ENCODE peak calls at places on chromosomes 3 and 15, in six cellular contexts. B, X, L, M, D and J are unnamed samples.

GRCh38 chr3:170000051-170000450 is 33.4 kb downstream of the SEC62 start:
- DNase-seq in D (no peak), B (no peak), L (no peak), X (no peak), M (no peak), J (no peak)

GRCh38 chr15:75720787-75721461 is 8.3 kb upstream of the CSPG4 start:
- DNase-seq in X (no peak), B (peak), L (no peak), D (peak), M (no peak), J (no peak)

GRCh38 chr3:85589145-85589544 is 630.4 kb downstream of the CADM2 start:
- DNase-seq in X (no peak), M (peak), L (no peak), B (peak), D (no peak), J (no peak)

GRCh38 chr3:51392301-51393095 is 1.4 kb downstream of the RBM15B start:
- DNase-seq in M (no peak), L (no peak), B (no peak), X (no peak), D (no peak), J (no peak)

GRCh38 chr3:59388555-59389280 is 338.9 kb upstream of the CFAP20DC start:
- DNase-seq in D (no peak), B (no peak), M (no peak), L (peak), X (peak), J (peak)

GRCh38 chr3:185640308-185640707 is 54.2 kb downstream of the SENP2 start:
- DNase-seq in M (no peak), X (no peak), B (no peak), L (no peak), D (no peak), J (no peak)

GRCh38 chr15:31034152-31034551 is 42.7 kb upstream of the MTMR10 start:
- DNase-seq in L (no peak), D (no peak), M (no peak), X (no peak), B (no peak), J (no peak)

GRCh38 chr3:44240061-44240460 is 1.6 kb upstream of the TOPAZ1 start:
- DNase-seq in B (no peak), M (no peak), L (no peak), X (no peak), D (no peak), J (no peak)

GRCh38 chr15:39874890-39875549 is 45.0 kb downstream of the GPR176 start:
- DNase-seq in L (no peak), X (peak), B (peak), D (peak), M (no peak), J (peak)

DNA sequence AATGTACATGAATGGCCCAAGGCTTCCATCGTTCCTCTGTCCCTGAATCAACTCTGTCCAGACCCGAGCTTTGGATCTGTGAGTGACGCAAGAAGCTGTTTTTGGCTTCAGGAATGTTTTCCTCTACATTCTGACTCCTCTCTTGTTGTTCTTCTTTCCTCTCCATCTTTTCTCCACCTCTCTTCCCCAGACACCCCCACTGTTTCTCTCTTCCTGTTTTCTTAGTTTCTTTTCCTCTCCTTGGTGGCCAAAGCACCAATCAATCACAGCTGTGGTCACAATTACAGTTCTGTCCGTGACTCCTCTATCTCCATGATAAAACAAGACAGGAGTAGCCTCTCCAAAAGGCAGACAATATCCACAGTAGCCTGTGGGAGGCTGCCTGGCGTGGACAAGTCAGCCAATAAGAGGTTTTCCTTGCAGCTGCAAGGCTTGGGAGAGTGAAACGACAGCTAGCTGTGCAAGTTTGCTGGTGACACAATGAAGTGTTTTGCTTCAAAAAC is 4.9 kb upstream of the TMEM212 start:
- DNase-seq in L (no peak), M (no peak), B (peak), X (no peak), D (no peak), J (no peak)
- TF ChIP-seq CTCF in L (no peak), M (no peak), B (peak), X (no peak), D (no peak), J (no peak)

DNA sequence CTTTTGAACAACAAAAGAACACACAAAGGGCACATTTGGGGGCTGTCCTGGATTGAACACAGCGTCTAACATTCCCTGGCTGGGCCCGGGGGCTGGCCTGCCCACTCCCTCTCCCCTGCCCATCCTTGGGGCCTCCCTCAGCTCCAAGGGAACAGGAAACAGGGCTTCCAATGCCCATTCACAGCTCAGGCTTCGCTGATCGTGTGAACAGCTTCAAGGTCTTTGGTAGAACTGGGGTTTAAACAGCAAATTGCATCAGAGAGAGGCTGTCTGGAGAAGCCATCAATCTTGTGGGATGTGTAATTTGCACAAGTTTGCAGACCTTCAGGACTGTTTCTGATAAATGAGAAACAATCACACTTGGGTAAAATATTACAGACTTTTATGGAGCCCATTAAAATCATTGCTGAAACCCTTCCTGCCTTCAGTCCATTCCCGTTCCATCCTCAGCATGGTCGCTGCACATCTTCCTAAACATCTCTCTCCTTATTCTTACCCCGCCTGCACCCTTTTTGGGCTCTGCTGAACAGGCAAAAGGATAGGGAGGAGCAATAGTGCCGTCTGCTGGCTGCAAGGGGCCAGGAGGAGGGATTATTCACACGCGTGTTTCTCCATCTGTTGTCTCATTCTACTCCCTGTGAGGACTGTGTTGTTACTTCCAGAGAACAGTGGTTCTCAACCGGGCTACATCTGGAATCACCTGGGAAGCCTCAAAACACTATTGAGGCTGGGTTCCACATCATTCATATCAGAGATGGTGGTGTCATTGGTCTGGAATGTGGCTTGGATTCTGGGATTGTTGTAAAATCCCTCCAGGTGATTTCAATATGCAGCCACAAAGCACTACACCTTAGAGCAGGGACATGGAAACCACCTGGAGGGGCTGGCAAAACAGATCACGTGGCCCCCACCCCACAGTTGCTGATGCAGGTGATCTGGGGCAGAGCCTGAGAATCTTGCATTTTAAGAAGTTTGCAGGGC is 116.3 kb downstream of the CLSTN2 start:
- DNase-seq in X (no peak), D (no peak), B (no peak), M (no peak), L (no peak), J (no peak)
- TF ChIP-seq CTCF in X (peak), D (no peak), B (peak), M (peak), L (peak), J (peak)

DNA sequence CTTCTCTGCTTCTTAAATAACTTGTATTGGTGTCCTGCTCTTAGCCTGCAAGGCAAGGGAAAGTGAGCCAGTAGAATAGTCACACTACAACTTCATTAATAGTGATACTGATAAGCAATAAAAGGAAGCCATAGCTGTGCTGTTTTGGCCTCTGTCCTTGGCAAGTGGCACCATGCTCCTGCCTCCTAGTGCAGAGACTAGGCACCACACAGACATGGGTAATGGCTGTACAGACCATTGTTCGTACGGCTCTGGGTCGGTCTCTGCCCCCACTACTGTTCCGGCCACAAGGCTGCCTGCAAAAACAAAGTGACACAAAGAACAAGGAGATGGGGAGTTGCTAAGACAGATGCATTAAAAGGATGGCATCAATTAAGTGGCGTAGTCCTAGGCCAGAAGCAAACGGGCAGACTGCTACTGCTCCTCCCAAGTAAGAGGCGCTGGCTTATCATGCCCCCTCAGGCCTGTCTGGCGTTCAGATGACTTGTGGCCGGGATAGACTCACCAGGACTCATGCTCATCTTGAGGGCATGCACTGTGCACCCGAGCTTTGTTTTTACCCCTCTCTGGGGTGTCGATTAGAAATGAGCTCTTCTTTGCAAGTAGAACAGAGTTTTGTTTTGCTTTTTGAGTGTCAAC is 75.6 kb downstream of the TRAK1 start:
- DNase-seq in M (no peak), D (no peak), L (no peak), X (no peak), B (no peak), J (no peak)
- TF ChIP-seq CTCF in M (no peak), D (no peak), L (no peak), X (no peak), B (no peak), J (no peak)

GRCh38 chr15:82585072-82585471 is 44.8 kb upstream of the RPS17 start:
- DNase-seq in L (no peak), B (peak), D (no peak), X (no peak), M (no peak), J (no peak)
- TF ChIP-seq CTCF in L (no peak), B (no peak), D (no peak), X (no peak), M (peak), J (no peak)

DNA sequence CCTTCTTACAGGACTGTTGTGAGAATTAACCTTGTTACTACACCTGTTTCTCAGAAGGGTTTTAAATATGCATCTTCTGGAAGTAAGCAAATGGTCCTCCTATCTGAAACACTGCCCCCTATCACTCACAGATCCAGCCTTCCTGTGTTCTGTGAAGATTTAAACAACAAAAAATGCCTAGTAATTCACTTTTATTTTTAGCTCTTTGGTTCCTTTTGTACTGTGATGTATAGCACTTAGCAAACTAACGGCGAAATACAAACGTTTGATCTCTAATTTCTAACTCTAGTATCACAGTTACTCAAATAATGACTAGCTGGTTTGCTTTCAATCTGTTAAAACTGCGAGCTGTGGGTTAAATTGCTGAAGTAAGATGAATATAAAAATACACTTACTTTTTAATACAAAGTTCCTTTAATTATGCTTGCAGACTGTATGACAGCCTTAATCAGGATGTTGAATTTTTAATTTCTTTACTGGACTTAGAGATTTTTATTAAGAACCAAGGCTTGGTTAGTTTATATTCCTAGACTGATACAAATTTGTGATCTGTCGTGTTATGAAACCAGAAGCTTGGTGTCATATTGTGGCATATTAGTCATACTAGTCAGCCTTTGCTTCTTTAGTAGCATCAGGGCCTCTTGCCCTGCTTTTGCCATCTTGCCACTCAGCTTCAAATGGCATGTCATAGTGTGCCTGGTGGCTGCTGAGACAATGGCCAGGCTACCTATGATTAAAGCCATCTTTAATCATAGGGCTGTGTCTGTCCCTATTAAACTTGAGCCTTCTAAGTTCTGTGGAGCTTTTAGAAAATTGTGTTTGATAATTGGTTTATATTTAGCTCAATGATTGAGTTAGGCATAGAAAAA is 9.2 kb downstream of the EIF3J start:
- DNase-seq in M (no peak), D (no peak), B (peak), X (peak), L (peak), J (peak)
- TF ChIP-seq CTCF in M (peak), D (peak), B (peak), X (peak), L (peak), J (peak)

DNA sequence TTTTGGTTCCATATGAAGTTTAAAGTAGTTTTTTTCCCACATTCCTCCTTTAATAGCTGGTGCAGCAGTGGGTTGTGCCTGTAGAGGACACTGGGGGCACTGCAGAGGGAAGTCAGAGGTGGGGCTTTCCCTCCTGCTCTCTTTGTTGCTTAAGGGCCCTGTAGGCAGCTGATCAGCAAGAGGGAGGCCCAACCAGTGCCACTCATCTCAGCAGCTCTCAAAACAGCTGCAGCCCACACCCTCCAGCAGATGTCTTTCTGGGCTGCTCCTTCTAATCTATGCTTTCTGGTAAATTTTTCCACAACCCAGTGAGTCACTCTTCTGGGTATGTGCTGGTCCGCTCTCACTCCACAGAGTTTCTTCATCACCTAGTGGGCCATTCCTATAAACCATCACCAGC is 263.8 kb downstream of the FEZF2 start:
- DNase-seq in D (no peak), L (no peak), M (peak), X (no peak), B (peak), J (no peak)
- TF ChIP-seq CTCF in D (no peak), L (no peak), M (no peak), X (no peak), B (peak), J (no peak)

GRCh38 chr15:79208179-79208578 is 74.3 kb upstream of the ANKRD34C start:
- DNase-seq in D (no peak), M (no peak), X (no peak), B (no peak), L (no peak), J (no peak)
- TF ChIP-seq CTCF in D (peak), M (peak), X (no peak), B (no peak), L (peak), J (peak)

GRCh38 chr15:68318931-68319909 is 41.7 kb downstream of the FEM1B start:
- DNase-seq in X (no peak), L (no peak), D (no peak), B (no peak), M (no peak), J (no peak)
- TF ChIP-seq CTCF in X (no peak), L (no peak), D (no peak), B (no peak), M (no peak), J (no peak)

GRCh38 chr3:88626426-88627120 is 476.8 kb downstream of the C3orf38 start:
- DNase-seq in B (no peak), D (no peak), M (no peak), X (no peak), L (no peak), J (no peak)
- TF ChIP-seq CTCF in B (no peak), D (no peak), M (no peak), X (no peak), L (no peak), J (no peak)